ENCODE peak calls at places on chromosomes 6 and 20, in six cellular contexts. I, X, E, G, W and A are unnamed samples.

GRCh38 chr6:8588176-8588575 is 152.8 kb upstream of the SLC35B3 start:
- DNase-seq in I (no peak), X (no peak), E (no peak), G (no peak), W (no peak), A (no peak)

GRCh38 chr20:22567944-22568871 is 16.2 kb downstream of the FOXA2 start:
- DNase-seq in I (no peak), X (peak; percentile 85), E (no peak), G (no peak), W (no peak), A (no peak)

GRCh38 chr20:12874933-12875332 is 133.8 kb upstream of the SPTLC3 start:
- DNase-seq in I (no peak), X (no peak), E (no peak), G (no peak), W (no peak), A (no peak)

GRCh38 chr6:91895592-91895991 is 1308.7 kb upstream of the MAP3K7 start:
- DNase-seq in I (peak; percentile 9), X (no peak), E (no peak), G (no peak), W (no peak), A (no peak)

GRCh38 chr6:145272246-145272645 is 463.1 kb downstream of the EPM2A start:
- DNase-seq in I (no peak), X (no peak), E (no peak), G (no peak), W (no peak), A (no peak)

GRCh38 chr6:195861-196360 is 96.4 kb upstream of the DUSP22 start:
- DNase-seq in I (no peak), X (no peak), E (no peak), G (no peak), W (no peak), A (no peak)

GRCh38 chr6:144550392-144550791 is 265.3 kb downstream of the UTRN start:
- DNase-seq in I (no peak), X (no peak), E (no peak), G (no peak), W (no peak), A (no peak)

GRCh38 chr6:167815296-167815980 is 11.3 kb upstream of the AFDN start:
- DNase-seq in I (no peak), X (no peak), E (no peak), G (no peak), W (no peak), A (no peak)

GRCh38 chr6:12947191-12947795 is 230.7 kb downstream of the PHACTR1 start:
- DNase-seq in I (no peak), X (no peak), E (no peak), G (no peak), W (no peak), A (no peak)

GRCh38 chr6:105733556-105734162 is 330.8 kb upstream of the PREP start:
- DNase-seq in I (peak; percentile 31), X (no peak), E (no peak), G (no peak), W (no peak), A (no peak)

GRCh38 chr20:21017381-21018085 is 88.6 kb downstream of the LINC00237 start:
- DNase-seq in I (no peak), X (no peak), E (no peak), G (no peak), W (no peak), A (no peak)

GRCh38 chr6:138577151-138577915 is 78.0 kb upstream of the NHSL1 start:
- DNase-seq in I (no peak), X (no peak), E (no peak), G (no peak), W (no peak), A (no peak)

GRCh38 chr6:21263531-21264287 is 329.8 kb upstream of the SOX4 start:
- DNase-seq in I (no peak), X (no peak), E (no peak), G (no peak), W (no peak), A (no peak)

GRCh38 chr6:125906158-125906998 is 50.2 kb upstream of the HINT3 start:
- DNase-seq in I (no peak), X (peak; percentile 90), E (peak; percentile 76), G (no peak), W (no peak), A (peak; percentile 58)

GRCh38 chr20:18718129-18718528 is 95.5 kb upstream of the SCP2D1 start:
- DNase-seq in I (no peak), X (no peak), E (no peak), G (no peak), W (no peak), A (no peak)
- TF ChIP-seq CTCF in I (no peak), X (peak; percentile 61), E (no peak), G (no peak), W (no peak), A (no peak)

GRCh38 chr6:132715204-132715603 is 1.3 kb upstream of the VNN1 start:
- DNase-seq in I (no peak), X (peak; percentile 90), E (peak; percentile 47), G (no peak), W (peak; percentile 52), A (peak; percentile 75)
- TF ChIP-seq CTCF in I (peak; percentile 44), X (peak; percentile 71), E (peak; percentile 16), G (no peak), W (peak; percentile 61), A (peak; percentile 58)

GRCh38 chr6:40582892-40583291 is 4.3 kb downstream of the LRFN2 start:
- DNase-seq in I (no peak), X (no peak), E (no peak), G (no peak), W (no peak), A (no peak)
- TF ChIP-seq CTCF in I (no peak), X (peak; percentile 62), E (no peak), G (no peak), W (no peak), A (no peak)

DNA sequence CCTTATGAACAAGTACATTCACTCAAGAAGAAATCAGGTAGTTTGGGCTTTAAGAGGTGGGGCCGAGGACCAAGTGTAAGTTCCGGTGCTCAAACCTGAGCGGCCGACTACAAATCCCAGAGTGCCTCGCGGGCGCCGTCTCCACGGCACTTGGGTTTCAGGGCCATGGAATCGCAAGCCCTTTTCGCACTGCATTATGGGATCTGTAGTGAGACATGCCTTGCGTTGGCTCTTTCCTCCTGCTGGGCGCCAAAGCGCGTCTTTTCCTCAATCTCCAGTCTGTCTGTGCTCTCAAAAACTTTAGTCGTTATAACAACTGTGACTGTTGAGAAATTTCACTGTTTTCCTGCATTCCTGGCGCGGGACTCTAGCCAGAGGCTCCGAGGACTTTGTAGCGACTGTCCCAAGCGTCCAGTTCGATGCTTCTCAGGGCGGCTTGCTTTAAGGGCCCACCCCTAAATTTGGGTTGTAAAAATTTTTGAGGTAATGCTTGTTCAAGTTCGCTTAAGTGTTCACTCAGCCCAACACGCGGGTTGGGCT is 408 bp upstream of the FBXO9 start:
- DNase-seq in I (peak; percentile 96), X (peak; percentile 98), E (peak; percentile 99), G (peak; percentile 91), W (peak; percentile 93), A (peak; percentile 93)
- TF ChIP-seq CTCF in I (no peak), X (no peak), E (no peak), G (no peak), W (no peak), A (no peak)

GRCh38 chr6:97068211-97068610 is 143.7 kb downstream of the KLHL32 start:
- DNase-seq in I (peak; percentile 28), X (no peak), E (no peak), G (no peak), W (peak; percentile 10), A (peak; percentile 32)
- TF ChIP-seq CTCF in I (peak; percentile 27), X (peak; percentile 83), E (peak; percentile 30), G (peak; percentile 31), W (peak; percentile 64), A (peak; percentile 40)

DNA sequence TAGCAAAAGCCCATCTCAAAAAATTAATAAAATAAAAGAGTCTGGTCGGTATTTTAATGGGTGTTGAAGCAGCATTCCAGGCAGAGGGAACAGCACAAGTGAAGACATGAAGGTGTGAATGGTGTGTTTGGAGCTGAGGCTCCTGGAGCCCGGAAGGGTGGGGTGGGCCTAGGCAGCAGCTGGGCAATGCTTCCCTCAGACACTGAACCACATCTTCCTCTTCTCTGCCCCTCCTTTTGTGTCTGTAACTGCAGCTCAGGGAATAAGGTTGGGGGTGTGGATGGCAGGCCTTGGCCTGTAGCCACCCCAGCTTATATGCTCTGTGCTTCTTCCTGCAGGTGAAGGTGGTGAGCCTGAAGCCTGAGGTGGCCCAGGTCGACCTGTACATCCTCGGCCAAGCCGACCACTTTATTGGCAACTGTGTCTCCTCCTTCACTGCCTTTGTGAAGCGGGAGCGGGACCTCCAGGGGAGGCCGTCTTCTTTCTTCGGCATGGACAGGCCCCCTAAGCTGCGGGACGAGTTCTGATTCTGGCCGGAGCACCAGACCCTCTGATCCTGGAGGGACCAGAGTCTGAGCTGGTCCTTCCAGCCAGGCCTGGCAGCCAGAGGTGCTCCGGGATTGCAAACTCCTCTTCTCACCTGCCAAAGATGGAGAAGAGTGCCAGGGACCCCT is 26.6 kb downstream of the POFUT1 start:
- DNase-seq in I (no peak), X (no peak), E (no peak), G (no peak), W (no peak), A (no peak)
- TF ChIP-seq CTCF in I (no peak), X (no peak), E (no peak), G (no peak), W (no peak), A (no peak)

GRCh38 chr6:6749791-6750434 is 161.4 kb downstream of the LY86 start:
- DNase-seq in I (peak; percentile 38), X (peak; percentile 85), E (peak; percentile 73), G (no peak), W (peak; percentile 82), A (peak; percentile 40)

GRCh38 chr6:6752129-6752528 is 163.6 kb downstream of the LY86 start:
- DNase-seq in I (peak; percentile 12), X (peak; percentile 61), E (peak; percentile 41), G (no peak), W (peak; percentile 15), A (no peak)

GRCh38 chr6:6753301-6753700 is 164.8 kb downstream of the LY86 start:
- DNase-seq in I (no peak), X (no peak), E (peak; percentile 56), G (no peak), W (no peak), A (no peak)

GRCh38 chr6:6751197-6751596 is 162.7 kb downstream of the LY86 start:
- DNase-seq in I (no peak), X (no peak), E (no peak), G (no peak), W (no peak), A (no peak)

GRCh38 chr6:6751615-6752014 is 163.1 kb downstream of the LY86 start:
- DNase-seq in I (no peak), X (no peak), E (peak; percentile 81), G (no peak), W (no peak), A (no peak)
- TF ChIP-seq CTCF in I (no peak), X (no peak), E (no peak), G (no peak), W (no peak), A (no peak)

GRCh38 chr6:112429226-112429625 is 82.1 kb downstream of the RFPL4B start:
- DNase-seq in I (no peak), X (peak; percentile 68), E (no peak), G (no peak), W (no peak), A (no peak)
- TF ChIP-seq CTCF in I (peak; percentile 26), X (peak; percentile 66), E (no peak), G (no peak), W (peak; percentile 47), A (no peak)